ENCODE peak calls at places on chromosomes 11 and 22, in four cellular contexts. D is cardiac fibroblast, B is upper lobe of right lung, X is prostate gland. T is an unnamed sample.

GRCh38 chr11:57213282-57214086 is 23.6 kb downstream of the APLNR start:
- DNase-seq in X (no peak), D (peak; percentile 60), B (no peak), T (no peak)

GRCh38 chr11:103031834-103032233 is 60.1 kb downstream of the DCUN1D5 start:
- DNase-seq in B (no peak), D (no peak), X (no peak), T (no peak)

GRCh38 chr11:120066738-120067303 is 71.1 kb downstream of the TRIM29 start:
- DNase-seq in B (no peak), X (no peak), D (no peak), T (no peak)

GRCh38 chr11:11587122-11587521 is 34.7 kb downstream of the GALNT18 start:
- DNase-seq in D (no peak), X (no peak), B (no peak), T (no peak)

GRCh38 chr22:32380991-32381390 is 23.3 kb downstream of the RFPL3 start:
- DNase-seq in X (no peak), D (no peak), B (no peak), T (no peak)

GRCh38 chr22:26777402-26777801 is 120.0 kb downstream of the MIAT start:
- DNase-seq in B (no peak), X (no peak), D (peak; percentile 41), T (no peak)

GRCh38 chr11:61791737-61792309 is 576 bp downstream of the TMEM258 start:
- DNase-seq in D (peak; percentile 96), B (no peak), X (peak; percentile 33), T (no peak)

GRCh38 chr11:95991101-95991500 is 67.2 kb upstream of the MTMR2 start:
- DNase-seq in X (no peak), B (no peak), D (no peak), T (no peak)

GRCh38 chr22:23180301-23180892 is at the start of gene BCR:
- DNase-seq in X (peak; percentile 58), B (peak; percentile 90), D (peak; percentile 76), T (no peak)

GRCh38 chr11:30478923-30479322 is 107.2 kb downstream of the MPPED2 start:
- DNase-seq in D (no peak), X (no peak), B (no peak), T (no peak)

GRCh38 chr11:34192481-34193401 is 87.3 kb downstream of the NAT10 start:
- DNase-seq in B (no peak), X (peak; percentile 38), D (peak; percentile 90), T (no peak)

GRCh38 chr11:90593099-90593498 is 370.2 kb upstream of the CHORDC1 start:
- DNase-seq in B (no peak), D (no peak), X (no peak), T (no peak)

GRCh38 chr22:19477321-19478085 is 1.5 kb downstream of the UFD1 start:
- DNase-seq in D (peak; percentile 50), B (no peak), X (no peak), T (no peak)

GRCh38 chr11:15468471-15468870 is 353.7 kb downstream of the INSC start:
- DNase-seq in X (no peak), B (no peak), D (peak; percentile 10), T (no peak)

GRCh38 chr11:64765291-64765803 is 5.6 kb upstream of the PYGM start:
- DNase-seq in D (no peak), X (no peak), B (peak; percentile 60), T (no peak)

GRCh38 chr11:82043316-82043715 is 690.3 kb downstream of the FAM181B start:
- DNase-seq in D (no peak), B (no peak), X (no peak), T (no peak)

GRCh38 chr11:132024587-132025295 is 654.3 kb downstream of the NTM start:
- DNase-seq in X (no peak), B (no peak), D (peak; percentile 29), T (no peak)

GRCh38 chr11:126502159-126502558 is 146.7 kb downstream of the ST3GAL4 start:
- DNase-seq in D (no peak), B (peak; percentile 22), X (no peak), T (no peak)

GRCh38 chr22:19887251-19887985 is 32.7 kb upstream of the GNB1L start:
- DNase-seq in B (no peak), X (no peak), D (no peak), T (no peak)

GRCh38 chr11:18671246-18671645 is 27.3 kb upstream of the TMEM86A start:
- DNase-seq in D (no peak), B (no peak), X (no peak), T (no peak)

GRCh38 chr22:48192920-48193319 is 1430.5 kb downstream of the TBC1D22A start:
- DNase-seq in X (no peak), B (peak; percentile 11), D (no peak), T (no peak)

GRCh38 chr22:28112548-28113043 is 193.5 kb upstream of the PITPNB start:
- DNase-seq in D (peak; percentile 70), B (no peak), X (no peak), T (no peak)

GRCh38 chr11:62905927-62906531 is 15.1 kb downstream of the CHRM1 start:
- DNase-seq in X (peak; percentile 81), D (peak; percentile 86), B (peak; percentile 84), T (peak; percentile 46)

GRCh38 chr11:119373059-119373875 is 8.2 kb downstream of the USP2 start:
- DNase-seq in D (no peak), B (peak; percentile 27), X (no peak), T (no peak)

GRCh38 chr11:44178381-44178780 is 82.9 kb downstream of the EXT2 start:
- DNase-seq in B (no peak), X (no peak), D (peak; percentile 46), T (no peak)

GRCh38 chr22:20887375-20887774 is 28.6 kb downstream of the SNAP29 start:
- DNase-seq in B (no peak), D (no peak), X (no peak), T (no peak)

GRCh38 chr11:117849781-117850414 is 25.4 kb upstream of the FXYD2 start:
- DNase-seq in D (no peak), X (no peak), B (no peak), T (no peak)

GRCh38 chr22:37218399-37218770 is 6.1 kb upstream of the SSTR3 start:
- DNase-seq in D (no peak), X (no peak), B (no peak), T (no peak)

DNA sequence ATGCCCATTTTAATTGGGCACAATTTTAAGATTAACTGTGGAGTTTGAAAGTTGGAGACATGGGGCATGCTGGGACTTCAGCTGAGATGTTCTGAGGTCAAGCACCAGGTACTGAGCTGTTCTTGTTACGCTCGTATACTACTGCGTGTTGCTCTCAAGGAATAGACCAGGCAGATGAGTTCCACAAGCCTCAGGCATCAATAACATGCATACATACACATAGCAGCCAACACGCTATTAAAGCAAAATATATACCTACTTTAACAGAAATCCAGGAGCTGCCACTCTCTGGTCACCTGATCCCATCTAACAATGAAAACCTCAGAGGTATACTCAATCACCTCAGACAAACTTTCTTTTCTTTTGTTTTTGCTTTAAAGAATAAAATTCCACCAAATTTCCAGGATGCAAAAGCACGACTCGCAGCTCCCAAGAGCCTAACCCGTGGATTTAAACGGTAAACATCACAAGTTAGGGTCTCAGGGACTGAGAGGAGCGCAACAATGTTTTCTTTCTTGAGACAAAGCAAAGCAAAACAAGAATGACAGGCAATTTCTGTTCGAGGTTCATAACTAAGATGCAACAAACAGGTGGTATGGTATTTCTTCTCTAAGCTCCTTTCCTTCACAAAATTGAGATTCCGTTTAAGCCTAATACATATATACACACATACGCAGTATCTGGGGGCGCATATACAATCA is 16.5 kb downstream of the BLID start:
- DNase-seq in B (no peak), X (peak; percentile 11), D (peak; percentile 80), T (no peak)
- H3K4me3 ChIP-seq in B (peak overlapping the region; percentile 47), X (peak overlapping the region; percentile 32), D (peak overlapping the region; percentile 61), T (no peak overlapping the region)

GRCh38 chr11:107858217-107859070 is at the start of gene SLC35F2:
- DNase-seq in B (peak; percentile 85), D (peak; percentile 55), X (peak; percentile 67), T (peak; percentile 74)
- TF ChIP-seq CTCF in B (no peak), D (no peak), X (no peak), T (peak; percentile 26)

GRCh38 chr11:121588747-121589146 is 136.0 kb upstream of the SORL1-AS1 start:
- DNase-seq in X (no peak), B (no peak), D (no peak), T (no peak)
- H3K4me3 ChIP-seq in X (no peak overlapping the region), B (no peak overlapping the region), D (no peak overlapping the region), T (no peak overlapping the region)

GRCh38 chr22:39960791-39961746 is 872 bp downstream of the TMA7B start:
- DNase-seq in B (no peak), D (peak; percentile 89), X (no peak), T (peak; percentile 93)

GRCh38 chr22:39962071-39962470 is 1.9 kb downstream of the TMA7B start:
- DNase-seq in B (no peak), X (no peak), D (no peak), T (no peak)

GRCh38 chr22:39958009-39958711 is 2.0 kb upstream of the TMA7B start:
- DNase-seq in B (no peak), D (no peak), X (no peak), T (no peak)

GRCh38 chr22:39958916-39959639 is 1.1 kb upstream of the TMA7B start:
- DNase-seq in D (no peak), B (no peak), X (no peak), T (no peak)

DNA sequence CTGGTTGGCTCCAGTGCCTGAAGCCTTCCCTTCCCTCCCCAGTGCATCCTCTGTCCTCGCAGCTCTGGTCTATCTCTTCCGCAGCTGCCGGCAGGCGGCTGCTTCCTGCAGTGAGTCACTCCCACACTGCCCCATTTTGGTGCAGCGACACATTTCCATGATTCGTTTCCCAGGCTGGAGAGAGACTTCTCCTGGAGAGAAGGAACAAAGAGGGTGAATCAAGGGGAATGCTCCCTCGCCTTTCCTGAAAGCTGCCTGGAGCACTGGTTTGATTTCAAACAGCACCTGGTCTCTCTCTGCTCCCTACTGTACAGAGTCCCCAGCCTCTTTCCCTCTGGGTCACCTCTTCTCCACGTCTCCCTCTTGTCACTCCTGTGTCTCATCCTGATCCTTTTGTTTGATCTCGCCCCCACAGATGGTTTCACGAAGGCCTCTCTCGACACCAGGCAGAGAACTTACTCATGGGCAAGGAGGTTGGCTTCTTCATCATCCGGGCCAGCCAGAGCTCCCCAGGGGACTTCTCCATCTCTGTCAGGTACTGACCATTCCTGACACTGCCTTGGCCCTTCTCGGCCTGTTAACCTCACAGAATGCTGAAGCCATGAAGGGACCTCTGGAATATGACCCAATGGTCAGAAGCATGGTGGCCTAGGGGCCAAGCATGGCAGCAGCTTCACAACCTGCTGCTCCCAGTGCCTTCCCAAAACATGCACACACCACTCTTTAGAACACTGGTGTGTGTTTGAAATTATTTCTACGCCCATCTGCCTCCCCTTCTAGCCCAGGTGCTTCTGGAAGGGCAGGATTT is at the start of gene TMA7B:
- DNase-seq in X (no peak), D (peak; percentile 57), B (no peak), T (no peak)
- TF ChIP-seq CTCF in X (no peak), D (peak; percentile 38), B (peak; percentile 24), T (no peak)

GRCh38 chr11:121907379-121907778 is 208.6 kb downstream of the BLID start:
- DNase-seq in X (no peak), B (no peak), D (no peak), T (no peak)

GRCh38 chr11:121904148-121904547 is 211.9 kb downstream of the BLID start:
- DNase-seq in X (no peak), D (no peak), B (no peak), T (peak; percentile 10)

GRCh38 chr11:121914508-121914907 is 201.5 kb downstream of the BLID start:
- DNase-seq in D (no peak), X (no peak), B (no peak), T (no peak)

GRCh38 chr11:121909571-121909970 is 206.4 kb downstream of the BLID start:
- DNase-seq in X (no peak), B (no peak), D (no peak), T (no peak)
- H3K4me3 ChIP-seq in X (no peak overlapping the region), B (no peak overlapping the region), D (no peak overlapping the region), T (no peak overlapping the region)